ENCODE peak calls at places on chromosomes 1 and 21, in four cellular contexts. B, O, I and M are unnamed samples.
A peak's percentile ranks its signal among the peaks of the same experiment; 100 is the strongest.

GRCh38 chr1:111190931-111191451 is 9.5 kb downstream of the DENND2D start:
- DNase-seq in B (no peak), O (no peak), I (no peak), M (no peak)

GRCh38 chr1:118783095-118783758 is 204.9 kb downstream of the TBX15 start:
- DNase-seq in B (no peak), O (no peak), I (no peak), M (no peak)

GRCh38 chr1:84598418-84598817 is 24.2 kb upstream of the CTBS start:
- DNase-seq in B (no peak), O (no peak), I (no peak), M (no peak)

GRCh38 chr1:36236302-36236701 is 12.1 kb downstream of the THRAP3 start:
- DNase-seq in B (no peak), O (no peak), I (no peak), M (no peak)

GRCh38 chr1:40651138-40651857 is 14.2 kb downstream of the RIMS3 start:
- DNase-seq in B (no peak), O (no peak), I (no peak), M (no peak)

GRCh38 chr1:9825101-9826074 is 1.6 kb upstream of the CLSTN1 start:
- DNase-seq in B (peak; percentile 92), O (no peak), I (peak; percentile 97), M (peak; percentile 61)

GRCh38 chr21:45250272-45250671 is 37.4 kb downstream of the POFUT2 start:
- DNase-seq in B (no peak), O (no peak), I (no peak), M (no peak)

GRCh38 chr1:59543211-59543668 is 246.3 kb downstream of the FGGY start:
- DNase-seq in B (no peak), O (no peak), I (no peak), M (no peak)

GRCh38 chr1:18811733-18812132 is 47.7 kb downstream of the TAS1R2 start:
- DNase-seq in B (no peak), O (no peak), I (no peak), M (no peak)

GRCh38 chr1:219703240-219703639 is 90.3 kb upstream of the ZC3H11B start:
- DNase-seq in B (no peak), O (no peak), I (no peak), M (no peak)

GRCh38 chr1:206907304-206907991 is 10.2 kb downstream of the IL24 start:
- DNase-seq in B (no peak), O (peak; percentile 68), I (no peak), M (no peak)

GRCh38 chr1:221782970-221783369 is 41.1 kb upstream of the DUSP10 start:
- DNase-seq in B (no peak), O (no peak), I (no peak), M (no peak)

GRCh38 chr21:41647806-41648561 is 118.9 kb downstream of the RIPK4 start:
- DNase-seq in B (no peak), O (no peak), I (no peak), M (no peak)

GRCh38 chr1:223545325-223545724 is 120.2 kb downstream of the CAPN8 start:
- DNase-seq in B (no peak), O (no peak), I (no peak), M (no peak)

GRCh38 chr1:58432813-58433668 is 113.5 kb downstream of the OMA1 start:
- DNase-seq in B (no peak), O (peak; percentile 64), I (no peak), M (no peak)

GRCh38 chr1:207754011-207754410 is 2.2 kb downstream of the CD46 start:
- DNase-seq in B (no peak), O (peak; percentile 14), I (no peak), M (no peak)

GRCh38 chr1:54405894-54406293 is 300 bp downstream of the SSBP3 start:
- DNase-seq in B (no peak), O (no peak), I (no peak), M (no peak)

GRCh38 chr1:82565146-82565545 is 764.4 kb downstream of the ADGRL2 start:
- DNase-seq in B (peak; percentile 30), O (no peak), I (peak; percentile 46), M (no peak)

GRCh38 chr21:28334407-28334806 is 658.3 kb downstream of the LTN1 start:
- DNase-seq in B (no peak), O (no peak), I (no peak), M (no peak)

GRCh38 chr21:28339403-28339802 is 653.3 kb downstream of the LTN1 start:
- DNase-seq in B (no peak), O (no peak), I (no peak), M (no peak)

GRCh38 chr21:28338906-28339305 is 653.8 kb downstream of the LTN1 start:
- DNase-seq in B (no peak), O (no peak), I (no peak), M (no peak)

GRCh38 chr21:28336299-28336698 is 656.4 kb downstream of the LTN1 start:
- DNase-seq in B (no peak), O (no peak), I (no peak), M (no peak)

GRCh38 chr21:28337319-28337718 is 655.4 kb downstream of the LTN1 start:
- DNase-seq in B (no peak), O (no peak), I (no peak), M (no peak)
- TF ChIP-seq CTCF in B (peak; percentile 25), O (no peak), I (peak; percentile 53), M (peak; percentile 79)

GRCh38 chr1:160953030-160953429 is 1.6 kb downstream of the ITLN2 start:
- DNase-seq in B (peak; percentile 36), O (no peak), I (no peak), M (no peak)

GRCh38 chr1:160952129-160952510 is 2.5 kb downstream of the ITLN2 start:
- DNase-seq in B (peak; percentile 49), O (no peak), I (no peak), M (no peak)

GRCh38 chr1:160951443-160952128 is 3.0 kb downstream of the ITLN2 start:
- DNase-seq in B (no peak), O (peak; percentile 55), I (no peak), M (no peak)

GRCh38 chr1:160956966-160957365 is 2.4 kb upstream of the ITLN2 start:
- DNase-seq in B (no peak), O (no peak), I (no peak), M (no peak)

DNA sequence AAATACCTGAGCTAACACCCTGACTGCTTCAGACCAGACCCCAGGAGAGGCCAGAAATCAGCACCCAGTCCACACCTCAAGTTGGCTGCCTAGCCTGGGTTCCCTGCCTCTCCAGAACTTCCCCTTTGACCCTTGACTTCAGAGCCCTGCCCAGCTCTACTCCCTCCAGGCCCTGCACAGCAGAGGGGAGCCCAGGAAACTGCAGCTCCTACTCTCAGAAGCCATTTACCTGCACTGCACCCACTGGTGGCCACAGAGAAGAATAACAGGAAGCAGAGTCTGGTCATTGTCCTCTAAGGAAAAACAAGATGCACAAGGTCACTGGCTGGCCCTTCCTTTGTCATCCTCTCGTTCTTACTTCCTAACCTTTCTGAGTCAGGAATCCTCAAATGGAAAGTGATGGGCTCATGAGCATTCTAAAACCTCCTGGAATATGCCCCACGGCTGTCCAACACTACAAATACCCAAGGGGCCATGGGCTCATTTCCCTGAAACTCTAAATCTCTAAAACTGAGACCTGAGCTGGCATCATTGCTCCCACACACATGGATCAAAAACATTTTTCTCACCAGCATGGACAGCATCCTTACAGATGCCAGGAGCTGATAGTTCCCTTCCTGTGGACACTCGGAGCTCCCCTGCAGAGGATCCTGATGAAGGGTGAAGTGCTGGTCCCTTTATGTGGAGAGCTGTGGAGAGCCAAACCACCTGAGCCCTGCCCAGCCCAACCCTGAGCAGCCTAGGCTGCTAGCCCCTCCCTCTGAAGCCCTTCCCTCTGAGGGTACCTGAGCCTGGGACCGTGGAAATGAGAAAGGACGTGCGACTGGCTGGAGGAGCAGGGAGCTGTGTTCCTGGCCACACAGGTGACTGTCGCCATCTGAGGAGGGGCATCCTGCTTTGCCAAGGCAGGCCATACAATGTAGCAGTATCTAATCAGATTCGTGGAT is at the start of gene ITLN2:
- DNase-seq in B (no peak), O (peak; percentile 54), I (no peak), M (no peak)
- TF ChIP-seq CTCF in B (peak; percentile 26), O (peak; percentile 60), I (peak; percentile 59), M (peak; percentile 68)

GRCh38 chr1:192497214-192497794 is 78.3 kb upstream of the RGS1 start:
- DNase-seq in B (no peak), O (no peak), I (no peak), M (no peak)
- TF ChIP-seq CTCF in B (no peak), O (no peak), I (no peak), M (no peak)

DNA sequence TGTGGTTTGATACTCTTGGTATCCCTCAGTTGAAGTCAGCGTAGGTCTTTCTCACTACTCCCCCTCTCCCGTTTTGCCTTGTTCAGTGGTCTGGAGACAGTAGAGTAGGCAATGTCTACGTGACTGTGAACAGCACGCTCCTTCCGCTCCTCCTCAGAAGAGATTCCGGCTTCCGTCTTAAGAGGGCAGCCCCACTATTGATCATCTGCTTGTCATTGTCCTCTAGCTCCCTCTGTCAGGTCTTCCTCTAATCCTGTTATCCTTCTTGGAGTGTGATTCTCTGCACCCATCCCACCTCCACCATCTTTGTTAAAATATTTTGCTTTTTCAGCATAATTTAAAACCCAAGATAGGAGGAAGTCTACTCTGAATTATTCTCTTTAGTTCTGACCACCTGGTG is 129.9 kb upstream of the KCNK2 start:
- DNase-seq in B (no peak), O (no peak), I (no peak), M (no peak)
- TF ChIP-seq CTCF in B (no peak), O (peak; percentile 37), I (no peak), M (peak; percentile 23)